ENCODE peak calls at places on chromosomes 1 and 21, in seven cellular contexts. One of them, this sample, is unnamed.

GRCh38 chr1:111535256-111536191 is 32.1 kb upstream of the ADORA3 start:
- DNase-seq in endothelial cell: no peak
- DNase-seq in right lobe of liver: no peak
- DNase-seq in left lung: no peak
- DNase-seq in colonic mucosa: no peak
- DNase-seq in cardiac fibroblast: peak
- DNase-seq in pancreas: no peak
- DNase-seq in this sample: no peak

GRCh38 chr1:112701227-112702066 is 5.5 kb downstream of the RHOC start:
- DNase-seq in endothelial cell: no peak
- DNase-seq in right lobe of liver: no peak
- DNase-seq in left lung: no peak
- DNase-seq in colonic mucosa: no peak
- DNase-seq in cardiac fibroblast: no peak
- DNase-seq in pancreas: no peak
- DNase-seq in this sample: no peak

GRCh38 chr1:247496581-247497285 is 38.8 kb upstream of the OR2B11 start:
- DNase-seq in endothelial cell: no peak
- DNase-seq in right lobe of liver: no peak
- DNase-seq in left lung: no peak
- DNase-seq in colonic mucosa: no peak
- DNase-seq in cardiac fibroblast: no peak
- DNase-seq in pancreas: no peak
- DNase-seq in this sample: no peak

GRCh38 chr1:41891403-41891896 is 27.3 kb downstream of the HIVEP3 start:
- DNase-seq in endothelial cell: no peak
- DNase-seq in right lobe of liver: no peak
- DNase-seq in left lung: no peak
- DNase-seq in colonic mucosa: peak
- DNase-seq in cardiac fibroblast: peak
- DNase-seq in pancreas: no peak
- DNase-seq in this sample: no peak

GRCh38 chr1:230415405-230416119 is 10.6 kb downstream of the PGBD5 start:
- DNase-seq in endothelial cell: no peak
- DNase-seq in right lobe of liver: no peak
- DNase-seq in left lung: no peak
- DNase-seq in colonic mucosa: no peak
- DNase-seq in cardiac fibroblast: no peak
- DNase-seq in pancreas: no peak
- DNase-seq in this sample: no peak

GRCh38 chr21:40516336-40516735 is 330.6 kb downstream of the DSCAM start:
- DNase-seq in endothelial cell: peak
- DNase-seq in right lobe of liver: peak
- DNase-seq in left lung: no peak
- DNase-seq in colonic mucosa: no peak
- DNase-seq in cardiac fibroblast: no peak
- DNase-seq in pancreas: no peak
- DNase-seq in this sample: no peak

GRCh38 chr1:225467193-225468020 is 39.6 kb upstream of the LBR start:
- DNase-seq in endothelial cell: no peak
- DNase-seq in right lobe of liver: peak
- DNase-seq in left lung: peak
- DNase-seq in colonic mucosa: peak
- DNase-seq in cardiac fibroblast: peak
- DNase-seq in pancreas: no peak
- DNase-seq in this sample: no peak

GRCh38 chr1:16260814-16261213 is 23.8 kb upstream of the CPLANE2 start:
- DNase-seq in endothelial cell: no peak
- DNase-seq in right lobe of liver: no peak
- DNase-seq in left lung: no peak
- DNase-seq in colonic mucosa: no peak
- DNase-seq in cardiac fibroblast: peak
- DNase-seq in pancreas: no peak
- DNase-seq in this sample: no peak

GRCh38 chr1:225921734-225922709 is 2.0 kb downstream of the PYCR2 start:
- DNase-seq in endothelial cell: no peak
- DNase-seq in right lobe of liver: no peak
- DNase-seq in left lung: no peak
- DNase-seq in colonic mucosa: no peak
- DNase-seq in cardiac fibroblast: no peak
- DNase-seq in pancreas: peak
- DNase-seq in this sample: no peak

GRCh38 chr1:191641420-191642215 is 516.6 kb upstream of the RGS18 start:
- DNase-seq in endothelial cell: no peak
- DNase-seq in right lobe of liver: no peak
- DNase-seq in left lung: no peak
- DNase-seq in colonic mucosa: no peak
- DNase-seq in cardiac fibroblast: peak
- DNase-seq in pancreas: no peak
- DNase-seq in this sample: no peak

GRCh38 chr1:235045921-235046601 is 82.6 kb downstream of the TOMM20 start:
- DNase-seq in endothelial cell: no peak
- DNase-seq in right lobe of liver: no peak
- DNase-seq in left lung: no peak
- DNase-seq in colonic mucosa: no peak
- DNase-seq in cardiac fibroblast: no peak
- DNase-seq in pancreas: no peak
- DNase-seq in this sample: no peak

GRCh38 chr1:155082301-155082940 is 3.8 kb downstream of the EFNA3 start:
- DNase-seq in endothelial cell: no peak
- DNase-seq in right lobe of liver: no peak
- DNase-seq in left lung: peak
- DNase-seq in colonic mucosa: peak
- DNase-seq in cardiac fibroblast: no peak
- DNase-seq in pancreas: no peak
- DNase-seq in this sample: no peak

GRCh38 chr1:65146908-65147423 is 1.0 kb upstream of the AK4 start:
- DNase-seq in endothelial cell: no peak
- DNase-seq in right lobe of liver: no peak
- DNase-seq in left lung: no peak
- DNase-seq in colonic mucosa: no peak
- DNase-seq in cardiac fibroblast: peak
- DNase-seq in pancreas: no peak
- DNase-seq in this sample: no peak

GRCh38 chr1:45334308-45335245 is 5.4 kb upstream of the TOE1 start:
- DNase-seq in endothelial cell: no peak
- DNase-seq in right lobe of liver: peak
- DNase-seq in left lung: no peak
- DNase-seq in colonic mucosa: no peak
- DNase-seq in cardiac fibroblast: peak
- DNase-seq in pancreas: no peak
- DNase-seq in this sample: no peak

GRCh38 chr1:115112496-115113375 is 23.4 kb upstream of the TSPAN2 start:
- DNase-seq in endothelial cell: peak
- DNase-seq in right lobe of liver: peak
- DNase-seq in left lung: peak
- DNase-seq in colonic mucosa: peak
- DNase-seq in cardiac fibroblast: peak
- DNase-seq in pancreas: peak
- DNase-seq in this sample: peak

GRCh38 chr1:17999884-18000283 is 107.7 kb upstream of the IGSF21 start:
- DNase-seq in endothelial cell: no peak
- DNase-seq in right lobe of liver: no peak
- DNase-seq in left lung: no peak
- DNase-seq in colonic mucosa: no peak
- DNase-seq in cardiac fibroblast: no peak
- DNase-seq in pancreas: no peak
- DNase-seq in this sample: no peak

GRCh38 chr1:17994046-17994445 is 113.6 kb upstream of the IGSF21 start:
- DNase-seq in endothelial cell: no peak
- DNase-seq in right lobe of liver: peak
- DNase-seq in left lung: no peak
- DNase-seq in colonic mucosa: peak
- DNase-seq in cardiac fibroblast: no peak
- DNase-seq in pancreas: peak
- DNase-seq in this sample: no peak

GRCh38 chr1:18001725-18002124 is 105.9 kb upstream of the IGSF21 start:
- DNase-seq in endothelial cell: no peak
- DNase-seq in right lobe of liver: no peak
- DNase-seq in left lung: no peak
- DNase-seq in colonic mucosa: no peak
- DNase-seq in cardiac fibroblast: no peak
- DNase-seq in pancreas: no peak
- DNase-seq in this sample: no peak

GRCh38 chr1:17995480-17995879 is 112.1 kb upstream of the IGSF21 start:
- DNase-seq in endothelial cell: no peak
- DNase-seq in right lobe of liver: no peak
- DNase-seq in left lung: no peak
- DNase-seq in colonic mucosa: peak
- DNase-seq in cardiac fibroblast: no peak
- DNase-seq in pancreas: no peak
- DNase-seq in this sample: no peak

DNA sequence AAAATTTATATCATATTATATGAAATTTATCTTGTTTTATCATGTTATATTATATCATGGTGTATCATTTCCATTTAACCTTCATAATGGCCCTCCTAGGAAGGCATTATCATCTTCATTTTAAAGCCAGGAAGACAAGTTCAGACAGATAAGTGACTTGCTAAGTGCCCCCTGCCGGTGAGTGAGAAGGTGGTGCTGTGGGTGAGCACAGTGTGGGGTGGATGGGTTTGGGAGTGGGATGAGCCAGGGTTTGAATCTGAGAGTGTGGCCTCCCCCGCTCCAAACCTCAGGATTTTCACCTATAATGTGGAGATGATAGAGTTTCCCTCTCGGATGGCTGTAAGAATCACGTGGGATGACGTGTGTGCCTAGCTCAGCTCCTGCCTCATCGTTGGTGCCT is 108.7 kb upstream of the IGSF21 start:
- DNase-seq in endothelial cell: no peak
- DNase-seq in right lobe of liver: no peak
- DNase-seq in left lung: no peak
- DNase-seq in colonic mucosa: no peak
- DNase-seq in cardiac fibroblast: peak
- DNase-seq in pancreas: no peak
- DNase-seq in this sample: no peak
- TF ChIP-seq CTCF in endothelial cell: no peak
- TF ChIP-seq CTCF in right lobe of liver: peak
- TF ChIP-seq CTCF in left lung: no peak
- TF ChIP-seq CTCF in colonic mucosa: no peak
- TF ChIP-seq CTCF in cardiac fibroblast: no peak
- TF ChIP-seq CTCF in pancreas: peak
- TF ChIP-seq CTCF in this sample: no peak

DNA sequence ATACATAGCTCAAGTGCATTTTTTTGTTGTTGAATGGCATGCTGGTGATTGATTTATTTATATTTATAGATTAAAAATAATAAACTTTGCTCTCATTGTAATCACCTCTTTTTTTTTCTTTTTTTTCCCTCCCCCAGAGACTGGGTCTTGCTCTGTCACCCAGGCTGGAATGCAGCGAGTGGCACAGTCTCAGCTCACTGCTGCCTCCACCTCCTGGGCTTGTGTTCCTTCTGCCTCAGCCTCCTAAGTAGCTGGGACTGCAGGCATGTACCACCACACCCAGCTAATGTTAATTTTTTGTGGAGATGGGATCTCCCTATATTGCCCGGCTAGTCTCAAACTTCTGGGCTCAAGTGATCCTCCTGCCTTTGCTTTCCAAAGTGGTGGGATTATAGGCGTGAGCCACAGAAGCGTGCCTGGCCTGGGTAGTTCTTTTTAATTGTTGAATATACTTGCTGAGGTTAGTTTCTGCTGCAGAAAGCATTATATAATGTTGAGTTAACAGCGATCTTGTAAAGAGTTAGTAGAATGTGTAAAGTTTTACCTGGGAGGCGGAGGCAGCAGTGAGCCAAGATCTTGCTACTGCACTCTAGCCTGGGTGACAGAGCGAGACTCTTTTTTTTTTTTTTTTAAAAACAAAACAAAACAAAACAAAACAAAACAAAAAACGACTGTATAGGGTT is 82.6 kb downstream of the CAMTA1 start:
- DNase-seq in endothelial cell: no peak
- DNase-seq in right lobe of liver: no peak
- DNase-seq in left lung: no peak
- DNase-seq in colonic mucosa: no peak
- DNase-seq in cardiac fibroblast: no peak
- DNase-seq in pancreas: no peak
- DNase-seq in this sample: no peak
- TF ChIP-seq CTCF in endothelial cell: no peak
- TF ChIP-seq CTCF in right lobe of liver: no peak
- TF ChIP-seq CTCF in left lung: no peak
- TF ChIP-seq CTCF in colonic mucosa: no peak
- TF ChIP-seq CTCF in cardiac fibroblast: no peak
- TF ChIP-seq CTCF in pancreas: no peak
- TF ChIP-seq CTCF in this sample: no peak

GRCh38 chr1:1678581-1679380 is 13.8 kb downstream of the SLC35E2B start:
- DNase-seq in endothelial cell: peak
- DNase-seq in right lobe of liver: peak
- DNase-seq in left lung: peak
- DNase-seq in colonic mucosa: peak
- DNase-seq in cardiac fibroblast: no peak
- DNase-seq in pancreas: peak
- DNase-seq in this sample: no peak
- TF ChIP-seq CTCF in endothelial cell: peak
- TF ChIP-seq CTCF in right lobe of liver: peak
- TF ChIP-seq CTCF in left lung: no peak
- TF ChIP-seq CTCF in colonic mucosa: peak
- TF ChIP-seq CTCF in cardiac fibroblast: peak
- TF ChIP-seq CTCF in pancreas: no peak
- TF ChIP-seq CTCF in this sample: no peak

DNA sequence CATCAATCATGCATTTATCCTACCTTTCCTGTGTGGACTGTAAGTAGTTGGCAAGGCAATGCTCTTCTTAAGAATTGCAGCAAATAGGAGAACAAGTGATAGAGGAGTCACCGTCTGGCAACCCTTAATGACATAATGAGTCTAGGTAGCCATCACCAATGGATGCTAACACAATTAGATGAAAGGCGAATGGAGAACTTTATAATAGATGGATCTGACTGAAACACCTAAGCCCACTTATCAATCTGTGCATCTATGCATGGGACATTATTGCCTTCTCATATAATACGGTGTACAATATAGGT is 18.9 kb upstream of the CAPN8 start:
- DNase-seq in endothelial cell: no peak
- DNase-seq in right lobe of liver: no peak
- DNase-seq in left lung: no peak
- DNase-seq in colonic mucosa: no peak
- DNase-seq in cardiac fibroblast: no peak
- DNase-seq in pancreas: no peak
- DNase-seq in this sample: no peak
- TF ChIP-seq CTCF in endothelial cell: peak
- TF ChIP-seq CTCF in right lobe of liver: no peak
- TF ChIP-seq CTCF in left lung: no peak
- TF ChIP-seq CTCF in colonic mucosa: no peak
- TF ChIP-seq CTCF in cardiac fibroblast: no peak
- TF ChIP-seq CTCF in pancreas: no peak
- TF ChIP-seq CTCF in this sample: no peak

This sample was measured in mesothelial cell of epicardium.